ENCODE peak calls at places on chromosomes 5 and 9, in six cellular contexts. J is GM19239; I is pons; R is ELR; C is fibroblast of mammary gland; T is stimulated activated CD8-positive, alpha-beta memory T cell treated with anti-CD3 and anti-CD28 coated beads, Interleukin-7, amount 100 ng/mL, for 1 hour. K is an unnamed sample.

GRCh38 chr5:123089572-123089970 is 530 bp downstream of the PRDM6 start:
- DNase-seq in I (no peak), T (no peak), R (peak), J (no peak), C (peak), K (peak)

GRCh38 chr5:82707741-82708140 is 369.5 kb downstream of the TMEM167A start:
- DNase-seq in J (no peak), R (no peak), C (no peak), T (no peak), I (no peak), K (no peak)

GRCh38 chr9:37324261-37324683 is 98.2 kb upstream of the GRHPR start:
- DNase-seq in C (no peak), R (no peak), T (no peak), J (no peak), I (peak), K (no peak)

GRCh38 chr5:168327994-168328393 is 36.5 kb downstream of the WWC1 start:
- DNase-seq in J (no peak), T (no peak), I (no peak), C (peak), R (peak), K (no peak)

GRCh38 chr9:89814340-89815040 is 209.7 kb downstream of the GADD45G start:
- DNase-seq in C (peak), J (no peak), I (peak), R (no peak), T (no peak), K (no peak)

GRCh38 chr9:88678431-88678830 is 143.5 kb downstream of the NXNL2 start:
- DNase-seq in I (no peak), J (no peak), C (no peak), R (no peak), T (no peak), K (no peak)

GRCh38 chr5:156913719-156914370 is 49.2 kb downstream of the TIMD4 start:
- DNase-seq in R (no peak), J (peak), T (no peak), C (no peak), I (peak), K (peak)

GRCh38 chr9:75653335-75653734 is 237.1 kb upstream of the PCSK5 start:
- DNase-seq in T (no peak), R (no peak), C (no peak), I (no peak), J (no peak), K (no peak)

GRCh38 chr9:18829858-18830257 is 203.2 kb downstream of the SAXO1 start:
- DNase-seq in C (peak), R (no peak), T (no peak), J (no peak), I (no peak), K (no peak)

GRCh38 chr5:113050606-113051391 is 74.2 kb downstream of the DCP2 start:
- DNase-seq in T (no peak), C (peak), I (no peak), R (peak), J (no peak), K (no peak)

GRCh38 chr9:131478421-131478868 is 24.3 kb upstream of the POMT1 start:
- DNase-seq in I (no peak), J (peak), T (peak), C (peak), R (peak), K (no peak)

GRCh38 chr5:33231935-33232334 is 208.8 kb upstream of the TARS1 start:
- DNase-seq in J (no peak), T (no peak), I (no peak), R (no peak), C (peak), K (no peak)

GRCh38 chr5:67648201-67648671 is 451.6 kb upstream of the CD180 start:
- DNase-seq in R (no peak), C (peak), T (no peak), I (peak), J (no peak), K (peak)

GRCh38 chr5:43643327-43643726 is 40.3 kb downstream of the NNT start:
- DNase-seq in R (peak), I (no peak), C (no peak), J (no peak), T (no peak), K (no peak)

GRCh38 chr9:136570191-136570845 is 24.5 kb upstream of the NOTCH1 start:
- DNase-seq in R (no peak), I (no peak), C (no peak), J (no peak), T (no peak), K (no peak)

GRCh38 chr5:65163698-65164097 is 318.0 kb downstream of the ADAMTS6 start:
- DNase-seq in T (no peak), R (peak), C (peak), J (no peak), I (no peak), K (no peak)

GRCh38 chr5:179143446-179143845 is 83.3 kb downstream of the ZNF354C start:
- DNase-seq in I (no peak), R (peak), C (peak), T (no peak), J (no peak), K (no peak)

GRCh38 chr9:30673132-30673531 is 1711.3 kb upstream of the ACO1 start:
- DNase-seq in C (no peak), R (no peak), T (no peak), I (no peak), J (no peak), K (no peak)

K was measured in left colon.